ENCODE peak calls at places on chromosomes 16 and 17, in six cellular contexts. C, A, N, O, S and V are unnamed samples.

GRCh38 chr17:13415877-13416416 is 185.8 kb downstream of the HS3ST3A1 start:
- DNase-seq in C (no peak), A (peak), N (no peak), O (peak), S (peak), V (no peak)

GRCh38 chr17:32769846-32770245 is 107.1 kb downstream of the MYO1D start:
- DNase-seq in C (no peak), A (peak), N (no peak), O (no peak), S (no peak), V (no peak)

GRCh38 chr17:82338858-82339633 is 5.5 kb upstream of the SECTM1 start:
- DNase-seq in C (no peak), A (no peak), N (no peak), O (peak), S (no peak), V (no peak)

GRCh38 chr17:67514998-67515397 is 137.9 kb downstream of the PITPNC1 start:
- DNase-seq in C (no peak), A (no peak), N (no peak), O (no peak), S (no peak), V (no peak)

GRCh38 chr17:40427002-40427491 is 9.4 kb upstream of the TOP2A start:
- DNase-seq in C (no peak), A (no peak), N (no peak), O (no peak), S (no peak), V (peak)

GRCh38 chr16:67393111-67393789 is at the start of gene TPPP3:
- DNase-seq in C (no peak), A (peak), N (no peak), O (peak), S (peak), V (peak)

GRCh38 chr16:74224828-74225227 is 71.8 kb upstream of the PSMD7 start:
- DNase-seq in C (no peak), A (no peak), N (no peak), O (no peak), S (no peak), V (no peak)

GRCh38 chr17:17343160-17343735 is 40.1 kb downstream of the NT5M start:
- DNase-seq in C (no peak), A (no peak), N (no peak), O (no peak), S (no peak), V (no peak)

GRCh38 chr16:1173778-1174451 is 21.0 kb downstream of the CACNA1H start:
- DNase-seq in C (no peak), A (no peak), N (no peak), O (no peak), S (no peak), V (no peak)

GRCh38 chr16:70740919-70741778 is 55.3 kb upstream of the MTSS2 start:
- DNase-seq in C (no peak), A (no peak), N (peak), O (no peak), S (no peak), V (no peak)

GRCh38 chr17:8063761-8064589 is 23.5 kb downstream of the ALOX12B start:
- DNase-seq in C (no peak), A (no peak), N (no peak), O (no peak), S (no peak), V (no peak)
- TF ChIP-seq GABPA in C (no peak), A (no peak), N (no peak), O (no peak), S (no peak), V (no peak)

DNA sequence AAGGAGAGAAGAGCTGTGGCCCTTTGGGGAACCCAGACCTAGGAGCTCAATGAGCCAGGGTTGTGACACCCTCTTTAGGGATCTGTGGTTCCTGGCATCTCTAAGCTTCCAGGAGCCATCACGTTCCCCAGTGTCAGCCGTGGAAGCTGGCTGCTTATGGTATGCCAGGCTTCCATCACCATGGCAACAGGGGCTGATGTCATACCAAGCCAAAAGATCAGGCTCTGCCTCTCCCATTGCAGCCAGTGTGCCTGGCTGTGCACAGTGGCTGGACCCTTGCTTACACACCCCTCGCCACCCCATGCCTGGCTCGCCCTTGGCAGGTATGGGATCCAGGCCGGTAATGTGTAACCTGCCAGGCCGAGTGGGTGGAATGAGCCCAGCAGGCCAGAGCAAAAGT is 91.1 kb downstream of the SSH2 start:
- DNase-seq in C (no peak), A (no peak), N (no peak), O (no peak), S (peak), V (peak)
- TF ChIP-seq GABPA in C (no peak), A (no peak), N (no peak), O (no peak), S (no peak), V (no peak)

DNA sequence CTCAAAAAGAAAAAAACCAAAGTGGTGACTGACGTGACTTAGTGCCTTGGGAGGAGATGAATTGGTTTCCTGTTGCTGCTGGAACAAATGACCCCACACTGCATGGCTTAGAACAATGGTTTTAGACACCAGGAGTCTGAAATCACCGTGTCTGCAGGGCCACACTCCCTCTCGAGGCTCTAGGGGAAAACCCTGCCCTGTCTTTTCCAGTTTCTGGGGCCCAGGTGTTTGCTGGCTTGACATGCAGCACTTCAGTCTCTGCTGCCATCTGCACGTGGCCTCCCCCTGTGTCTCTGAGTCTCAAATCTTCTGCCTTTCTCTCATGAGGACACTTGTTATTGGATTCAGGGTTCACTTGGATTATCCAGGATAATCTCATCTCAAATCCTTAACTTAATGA is 323.8 kb upstream of the TNRC6C start:
- DNase-seq in C (peak), A (no peak), N (no peak), O (no peak), S (no peak), V (no peak)
- TF ChIP-seq GABPA in C (no peak), A (no peak), N (no peak), O (no peak), S (no peak), V (no peak)

GRCh38 chr17:41737680-41738023 is 3.2 kb upstream of the HAP1 start:
- DNase-seq in C (no peak), A (no peak), N (no peak), O (peak), S (no peak), V (no peak)

GRCh38 chr17:41736983-41737679 is 2.7 kb upstream of the HAP1 start:
- DNase-seq in C (no peak), A (no peak), N (no peak), O (no peak), S (no peak), V (no peak)

GRCh38 chr17:41739661-41740352 is 5.4 kb upstream of the HAP1 start:
- DNase-seq in C (no peak), A (peak), N (no peak), O (no peak), S (no peak), V (no peak)

GRCh38 chr17:41738077-41738800 is 3.8 kb upstream of the HAP1 start:
- DNase-seq in C (peak), A (peak), N (peak), O (peak), S (peak), V (peak)

GRCh38 chr17:41738801-41739112 is 4.3 kb upstream of the HAP1 start:
- DNase-seq in C (no peak), A (no peak), N (no peak), O (no peak), S (no peak), V (no peak)
- TF ChIP-seq GABPA in C (no peak), A (no peak), N (no peak), O (no peak), S (no peak), V (no peak)

GRCh38 chr16:30659507-30660423 is 1.5 kb downstream of the FBRS start:
- DNase-seq in C (no peak), A (no peak), N (peak), O (peak), S (peak), V (no peak)
- TF ChIP-seq GABPA in C (no peak), A (no peak), N (no peak), O (no peak), S (no peak), V (peak)

GRCh38 chr16:46927273-46927672 is 43.1 kb downstream of the GPT2 start:
- DNase-seq in C (no peak), A (no peak), N (no peak), O (no peak), S (no peak), V (no peak)
- TF ChIP-seq GABPA in C (no peak), A (no peak), N (no peak), O (no peak), S (no peak), V (no peak)